ENCODE peak calls at places on chromosomes 6 and 20, in ten cellular contexts. One of them, this sample, is unnamed.

GRCh38 chr6:14921170-14921569 is 324.7 kb upstream of the JARID2 start:
- DNase-seq in AG10803: no peak
- DNase-seq in SIG-M5: no peak
- DNase-seq in mucosa of descending colon: peak
- DNase-seq in fibroblast of the conjunctiva: no peak
- DNase-seq in NCI-H1930: no peak
- DNase-seq in KG1: no peak
- DNase-seq in stimulated activated CD4-positive, alpha-beta T cell treated with anti-CD3 and anti-CD28 coated beads, Interleukin-1b, Interleukin-23, amount 100 ng/mL, for 1 hour: no peak
- DNase-seq in glutamatergic neuron: no peak
- DNase-seq in PC-9: no peak
- DNase-seq in this sample: no peak

GRCh38 chr20:10565191-10565921 is 108.4 kb downstream of the JAG1 start:
- DNase-seq in AG10803: peak
- DNase-seq in SIG-M5: no peak
- DNase-seq in mucosa of descending colon: no peak
- DNase-seq in fibroblast of the conjunctiva: no peak
- DNase-seq in NCI-H1930: no peak
- DNase-seq in KG1: no peak
- DNase-seq in stimulated activated CD4-positive, alpha-beta T cell treated with anti-CD3 and anti-CD28 coated beads, Interleukin-1b, Interleukin-23, amount 100 ng/mL, for 1 hour: no peak
- DNase-seq in glutamatergic neuron: no peak
- DNase-seq in PC-9: no peak
- DNase-seq in this sample: no peak

GRCh38 chr20:44888226-44889103 is 3.0 kb downstream of the YWHAB start:
- DNase-seq in AG10803: peak
- DNase-seq in SIG-M5: no peak
- DNase-seq in mucosa of descending colon: no peak
- DNase-seq in fibroblast of the conjunctiva: no peak
- DNase-seq in NCI-H1930: no peak
- DNase-seq in KG1: no peak
- DNase-seq in stimulated activated CD4-positive, alpha-beta T cell treated with anti-CD3 and anti-CD28 coated beads, Interleukin-1b, Interleukin-23, amount 100 ng/mL, for 1 hour: no peak
- DNase-seq in glutamatergic neuron: no peak
- DNase-seq in PC-9: peak
- DNase-seq in this sample: no peak

GRCh38 chr6:20540683-20541082 is 6.4 kb downstream of the CDKAL1 start:
- DNase-seq in AG10803: peak
- DNase-seq in SIG-M5: no peak
- DNase-seq in mucosa of descending colon: no peak
- DNase-seq in fibroblast of the conjunctiva: no peak
- DNase-seq in NCI-H1930: no peak
- DNase-seq in KG1: no peak
- DNase-seq in stimulated activated CD4-positive, alpha-beta T cell treated with anti-CD3 and anti-CD28 coated beads, Interleukin-1b, Interleukin-23, amount 100 ng/mL, for 1 hour: no peak
- DNase-seq in glutamatergic neuron: no peak
- DNase-seq in PC-9: no peak
- DNase-seq in this sample: no peak

GRCh38 chr6:331622-332521 is 39.6 kb downstream of the DUSP22 start:
- DNase-seq in AG10803: no peak
- DNase-seq in SIG-M5: no peak
- DNase-seq in mucosa of descending colon: no peak
- DNase-seq in fibroblast of the conjunctiva: no peak
- DNase-seq in NCI-H1930: no peak
- DNase-seq in KG1: no peak
- DNase-seq in stimulated activated CD4-positive, alpha-beta T cell treated with anti-CD3 and anti-CD28 coated beads, Interleukin-1b, Interleukin-23, amount 100 ng/mL, for 1 hour: no peak
- DNase-seq in glutamatergic neuron: no peak
- DNase-seq in PC-9: no peak
- DNase-seq in this sample: no peak

GRCh38 chr6:105646391-105646867 is 243.5 kb upstream of the PREP start:
- DNase-seq in AG10803: peak
- DNase-seq in SIG-M5: no peak
- DNase-seq in mucosa of descending colon: no peak
- DNase-seq in fibroblast of the conjunctiva: no peak
- DNase-seq in NCI-H1930: no peak
- DNase-seq in KG1: no peak
- DNase-seq in stimulated activated CD4-positive, alpha-beta T cell treated with anti-CD3 and anti-CD28 coated beads, Interleukin-1b, Interleukin-23, amount 100 ng/mL, for 1 hour: no peak
- DNase-seq in glutamatergic neuron: no peak
- DNase-seq in PC-9: peak
- DNase-seq in this sample: no peak

GRCh38 chr6:133551847-133552331 is 310.7 kb downstream of the EYA4 start:
- DNase-seq in AG10803: peak
- DNase-seq in SIG-M5: no peak
- DNase-seq in mucosa of descending colon: no peak
- DNase-seq in fibroblast of the conjunctiva: peak
- DNase-seq in NCI-H1930: no peak
- DNase-seq in KG1: no peak
- DNase-seq in stimulated activated CD4-positive, alpha-beta T cell treated with anti-CD3 and anti-CD28 coated beads, Interleukin-1b, Interleukin-23, amount 100 ng/mL, for 1 hour: no peak
- DNase-seq in glutamatergic neuron: no peak
- DNase-seq in PC-9: no peak
- DNase-seq in this sample: no peak

GRCh38 chr6:98847767-98848538 is 13.6 kb downstream of the POU3F2 start:
- DNase-seq in AG10803: no peak
- DNase-seq in SIG-M5: no peak
- DNase-seq in mucosa of descending colon: no peak
- DNase-seq in fibroblast of the conjunctiva: no peak
- DNase-seq in NCI-H1930: no peak
- DNase-seq in KG1: no peak
- DNase-seq in stimulated activated CD4-positive, alpha-beta T cell treated with anti-CD3 and anti-CD28 coated beads, Interleukin-1b, Interleukin-23, amount 100 ng/mL, for 1 hour: no peak
- DNase-seq in glutamatergic neuron: peak
- DNase-seq in PC-9: no peak
- DNase-seq in this sample: no peak

GRCh38 chr20:17734374-17734773 is 34.6 kb downstream of the BANF2 start:
- DNase-seq in AG10803: no peak
- DNase-seq in SIG-M5: no peak
- DNase-seq in mucosa of descending colon: no peak
- DNase-seq in fibroblast of the conjunctiva: no peak
- DNase-seq in NCI-H1930: no peak
- DNase-seq in KG1: no peak
- DNase-seq in stimulated activated CD4-positive, alpha-beta T cell treated with anti-CD3 and anti-CD28 coated beads, Interleukin-1b, Interleukin-23, amount 100 ng/mL, for 1 hour: no peak
- DNase-seq in glutamatergic neuron: no peak
- DNase-seq in PC-9: no peak
- DNase-seq in this sample: no peak

GRCh38 chr6:142118926-142119325 is 13.8 kb upstream of the GJE1 start:
- DNase-seq in AG10803: peak
- DNase-seq in SIG-M5: no peak
- DNase-seq in mucosa of descending colon: no peak
- DNase-seq in fibroblast of the conjunctiva: no peak
- DNase-seq in NCI-H1930: no peak
- DNase-seq in KG1: no peak
- DNase-seq in stimulated activated CD4-positive, alpha-beta T cell treated with anti-CD3 and anti-CD28 coated beads, Interleukin-1b, Interleukin-23, amount 100 ng/mL, for 1 hour: no peak
- DNase-seq in glutamatergic neuron: no peak
- DNase-seq in PC-9: no peak
- DNase-seq in this sample: no peak

This sample was measured in SK-N-MC.